ENCODE peak calls at places on chromosomes 4 and X, in eight cellular contexts. P is HFF-Myc, C is mammary epithelial cell, R is BJ, M is hepatocyte, U is NB4, Q is fibroblast of the aortic adventitia, E is PC-3. V is an unnamed sample.

GRCh38 chr4:2304877-2305561 is 43.1 kb upstream of the MXD4 start:
- DNase-seq in M (no peak), P (no peak), R (no peak), Q (no peak), E (no peak), C (no peak), U (no peak), V (no peak)

GRCh38 chrX:41335590-41336331 is 1.8 kb downstream of the DDX3X start:
- DNase-seq in P (no peak), C (peak; percentile 29), R (no peak), Q (peak; percentile 74), U (no peak), E (peak; percentile 10), M (no peak), V (no peak)

GRCh38 chr4:71785957-71786356 is 2.1 kb upstream of the GC start:
- DNase-seq in C (no peak), Q (peak; percentile 4), P (no peak), U (no peak), R (no peak), M (no peak), E (no peak), V (no peak)

GRCh38 chr4:10336471-10336870 is 120.8 kb downstream of the ZNF518B start:
- DNase-seq in Q (peak; percentile 12), R (peak; percentile 24), M (no peak), U (no peak), P (no peak), E (no peak), C (peak; percentile 89), V (peak; percentile 94)

GRCh38 chr4:177789610-177790009 is 347.4 kb upstream of the AGA start:
- DNase-seq in M (no peak), U (no peak), R (no peak), E (no peak), C (no peak), P (no peak), Q (no peak), V (no peak)

GRCh38 chr4:7244343-7244680 is 52.0 kb downstream of the SORCS2 start:
- DNase-seq in M (no peak), C (no peak), R (no peak), U (no peak), P (no peak), Q (no peak), E (no peak), V (no peak)

GRCh38 chr4:166460769-166461550 is 587.9 kb downstream of the TLL1 start:
- DNase-seq in Q (peak; percentile 34), C (peak; percentile 52), U (no peak), M (no peak), P (no peak), E (peak; percentile 68), R (no peak), V (peak; percentile 59)

GRCh38 chr4:183284229-183284628 is 35.8 kb downstream of the CLDN22 start:
- DNase-seq in M (no peak), U (no peak), E (no peak), P (no peak), Q (no peak), C (no peak), R (no peak), V (no peak)

GRCh38 chr4:137213372-137214173 is 318.7 kb downstream of the PCDH18 start:
- DNase-seq in P (peak; percentile 76), E (no peak), C (no peak), R (peak; percentile 54), M (no peak), Q (peak; percentile 63), U (no peak), V (no peak)

GRCh38 chrX:102832661-102833060 is 104.4 kb upstream of the RAB40AL start:
- DNase-seq in R (no peak), U (peak; percentile 3), E (peak; percentile 41), M (peak; percentile 32), P (no peak), Q (peak; percentile 29), C (peak; percentile 53), V (peak; percentile 61)

GRCh38 chr4:141913928-141914327 is 277.5 kb downstream of the IL15 start:
- DNase-seq in U (no peak), C (no peak), M (no peak), E (no peak), Q (peak; percentile 10), R (no peak), P (no peak), V (peak; percentile 18)

GRCh38 chr4:86130160-86130933 is 229.5 kb downstream of the MAPK10 start:
- DNase-seq in R (no peak), Q (no peak), E (no peak), U (no peak), M (no peak), P (no peak), C (no peak), V (no peak)

GRCh38 chr4:157459789-157460188 is 239.3 kb downstream of the GRIA2 start:
- DNase-seq in U (no peak), M (peak; percentile 20), Q (no peak), R (no peak), P (no peak), C (peak; percentile 82), E (no peak), V (peak; percentile 74)

GRCh38 chr4:45650545-45650944 is 473.3 kb downstream of the GABRG1 start:
- DNase-seq in U (no peak), M (no peak), Q (no peak), C (no peak), E (no peak), R (no peak), P (no peak), V (no peak)

GRCh38 chr4:156347412-156348075 is 393.9 kb upstream of the CTSO start:
- DNase-seq in R (peak; percentile 6), E (peak; percentile 71), Q (no peak), C (peak; percentile 72), P (peak; percentile 26), U (no peak), M (peak; percentile 14), V (peak; percentile 40)

GRCh38 chr4:156344397-156344796 is 390.7 kb upstream of the CTSO start:
- DNase-seq in R (no peak), M (no peak), E (no peak), C (no peak), P (no peak), Q (no peak), U (no peak), V (no peak)

GRCh38 chr4:156346959-156347385 is 393.3 kb upstream of the CTSO start:
- DNase-seq in R (no peak), U (no peak), Q (no peak), P (no peak), M (no peak), C (no peak), E (peak; percentile 36), V (no peak)
- H3K4me3 ChIP-seq in R (no peak overlapping the region), U (no peak overlapping the region), Q (no peak overlapping the region), P (no peak overlapping the region), M (no peak overlapping the region), C (no peak overlapping the region), E (peak overlapping the region; percentile 34), V (no peak overlapping the region)

DNA sequence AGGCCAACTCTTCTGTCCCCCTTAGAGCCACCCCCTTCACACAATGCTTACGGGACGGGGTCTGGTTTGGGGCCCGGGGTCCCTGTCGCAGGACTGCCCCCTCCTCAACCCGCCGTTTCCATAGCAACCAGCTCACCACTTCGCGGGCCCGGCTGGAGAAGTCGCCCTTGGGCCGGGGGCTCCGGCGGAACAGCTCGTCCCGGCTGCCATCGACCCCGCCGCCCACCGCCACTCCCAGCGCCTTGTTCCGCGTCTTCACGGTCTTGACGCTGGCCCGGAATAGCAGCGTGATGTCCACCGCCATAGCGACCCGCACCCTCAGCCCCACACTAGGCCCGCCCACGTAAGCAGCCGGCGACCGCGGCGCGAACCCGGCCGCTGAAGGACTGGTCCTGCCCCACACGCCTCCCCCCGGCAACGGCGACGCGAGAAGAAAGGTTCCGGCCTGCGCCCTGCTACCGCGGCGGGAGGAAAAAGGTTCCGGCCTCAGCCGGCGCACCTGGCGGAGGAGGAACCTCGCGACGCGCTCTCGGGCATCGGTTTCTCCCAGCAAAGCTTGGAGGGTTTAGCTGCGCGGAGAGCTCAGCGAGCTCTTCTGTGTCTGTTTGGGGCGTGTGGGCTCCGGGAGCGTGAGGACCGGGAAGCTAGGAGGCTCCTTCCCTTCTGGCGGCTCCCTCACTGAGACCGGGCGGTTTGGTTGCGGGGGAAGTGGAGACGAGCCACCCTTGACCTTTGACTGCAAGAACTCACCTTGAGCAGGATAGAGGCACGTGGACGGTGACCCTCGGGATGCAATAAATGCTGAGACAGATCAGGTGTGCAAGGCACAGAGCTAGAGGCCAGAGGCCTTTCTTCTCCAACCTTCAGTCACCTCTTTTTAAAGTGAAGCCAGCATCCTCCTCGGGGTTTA is at the start of gene STX18:
- DNase-seq in M (peak; percentile 94), C (peak; percentile 85), Q (peak; percentile 83), U (peak; percentile 95), E (peak; percentile 76), R (no peak), P (peak; percentile 60), V (peak; percentile 94)
- H3K4me3 ChIP-seq in M (peak within 1 kb of the TSS; percentile 71), C (peak within 1 kb of the TSS; percentile 71), Q (peak within 1 kb of the TSS; percentile 97), U (peak within 1 kb of the TSS; percentile 96), E (peak within 1 kb of the TSS; percentile 96), R (peak within 1 kb of the TSS; percentile 62), P (peak within 1 kb of the TSS; percentile 88), V (peak within 1 kb of the TSS; percentile 98)

GRCh38 chrX:155774387-155774786 is 106.8 kb upstream of the VAMP7 start:
- DNase-seq in Q (no peak), P (no peak), C (no peak), M (no peak), U (no peak), R (no peak), E (no peak), V (no peak)

GRCh38 chrX:155779831-155780230 is 101.3 kb upstream of the VAMP7 start:
- DNase-seq in P (no peak), C (no peak), R (no peak), E (no peak), Q (no peak), M (no peak), U (no peak), V (no peak)

DNA sequence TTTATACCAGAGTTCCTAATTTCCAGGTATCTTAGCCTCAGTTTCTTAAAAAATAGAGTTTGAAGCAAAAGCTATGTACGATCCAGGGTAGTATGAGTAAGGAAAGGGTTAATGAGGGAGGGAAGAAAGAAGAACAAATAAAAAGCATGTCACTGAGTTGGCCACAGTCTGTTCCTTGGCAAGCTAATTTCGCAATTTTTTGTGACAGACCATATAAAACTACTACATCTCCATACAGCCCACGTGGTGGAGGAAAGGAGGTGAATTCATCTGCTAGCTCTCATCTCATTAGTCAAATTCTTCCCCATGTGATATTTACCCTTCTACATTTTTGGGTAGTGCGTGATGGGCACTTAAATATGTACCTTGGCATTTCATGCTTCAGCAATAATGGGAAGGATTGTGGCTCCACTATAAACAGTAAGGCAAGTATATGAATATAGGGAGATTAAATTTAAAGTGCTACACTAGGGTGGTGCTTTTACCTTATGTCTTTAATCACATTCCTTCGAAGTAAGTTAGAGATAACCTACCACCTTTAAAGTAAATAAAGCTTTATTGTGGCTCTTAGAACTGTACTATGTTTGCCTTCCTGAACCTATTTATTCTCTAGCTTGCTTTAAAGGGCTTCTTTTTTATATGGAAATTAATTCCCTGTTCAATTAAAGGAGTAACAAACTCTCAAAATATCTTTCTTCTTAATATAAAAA is 102.1 kb upstream of the VAMP7 start:
- DNase-seq in M (no peak), U (peak; percentile 51), R (no peak), Q (no peak), P (no peak), E (no peak), C (no peak), V (no peak)
- H3K4me3 ChIP-seq in M (no peak overlapping the region), U (no peak overlapping the region), R (no peak overlapping the region), Q (no peak overlapping the region), P (no peak overlapping the region), E (no peak overlapping the region), C (no peak overlapping the region), V (no peak overlapping the region)

DNA sequence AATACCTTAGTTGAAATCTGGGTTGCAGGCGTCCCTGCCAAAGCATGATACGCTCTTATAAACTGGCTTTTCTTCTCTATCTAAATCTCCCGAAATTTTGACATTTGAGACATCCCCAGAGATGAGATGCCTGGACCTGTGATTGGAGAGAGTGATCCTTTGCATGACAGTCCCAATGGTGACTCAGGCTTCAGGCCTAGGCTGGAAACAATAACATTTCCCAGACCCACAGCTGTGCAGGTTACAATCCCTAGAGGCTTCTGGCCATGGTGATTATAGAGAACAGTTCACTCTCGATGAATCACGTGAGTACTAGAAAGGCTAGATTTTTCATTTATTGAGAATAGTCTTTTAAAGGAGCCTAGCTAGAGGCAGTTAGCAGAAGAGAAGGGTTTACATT is 75.8 kb downstream of the SPATA18 start:
- DNase-seq in E (peak; percentile 33), M (no peak), Q (peak; percentile 31), P (no peak), U (no peak), C (peak; percentile 55), R (no peak), V (peak; percentile 46)
- H3K4me3 ChIP-seq in E (no peak overlapping the region), M (no peak overlapping the region), Q (no peak overlapping the region), P (no peak overlapping the region), U (no peak overlapping the region), C (no peak overlapping the region), R (no peak overlapping the region), V (no peak overlapping the region)

V was measured in epithelial cell of esophagus.